ENCODE peak calls at places on chromosomes 4 and X, in nine cellular contexts. One of them, this sample, is unnamed.

GRCh38 chr4:4950891-4951290 is 68.4 kb downstream of the CYTL1 start:
- DNase-seq in HFF-Myc: no peak
- DNase-seq in transverse colon: no peak
- DNase-seq in stomach: no peak
- DNase-seq in vagina: no peak
- DNase-seq in mesothelial cell of epicardium: no peak
- DNase-seq in astrocyte of the cerebellum: no peak
- DNase-seq in GM13976: no peak
- DNase-seq in progenitor cell of endocrine pancreas: no peak
- DNase-seq in this sample: no peak

GRCh38 chrX:152638443-152638904 is 779 bp downstream of the GABRQ start:
- DNase-seq in HFF-Myc: no peak
- DNase-seq in transverse colon: no peak
- DNase-seq in stomach: no peak
- DNase-seq in vagina: peak; percentile 65
- DNase-seq in mesothelial cell of epicardium: no peak
- DNase-seq in astrocyte of the cerebellum: no peak
- DNase-seq in GM13976: no peak
- DNase-seq in progenitor cell of endocrine pancreas: no peak
- DNase-seq in this sample: no peak

GRCh38 chr4:2712261-2712842 is 43.8 kb downstream of the TNIP2 start:
- DNase-seq in HFF-Myc: no peak
- DNase-seq in transverse colon: no peak
- DNase-seq in stomach: no peak
- DNase-seq in vagina: no peak
- DNase-seq in mesothelial cell of epicardium: no peak
- DNase-seq in astrocyte of the cerebellum: peak; percentile 18
- DNase-seq in GM13976: no peak
- DNase-seq in progenitor cell of endocrine pancreas: no peak
- DNase-seq in this sample: no peak

GRCh38 chrX:55336176-55336575 is 71.5 kb upstream of the PAGE3 start:
- DNase-seq in HFF-Myc: no peak
- DNase-seq in transverse colon: no peak
- DNase-seq in stomach: no peak
- DNase-seq in vagina: no peak
- DNase-seq in mesothelial cell of epicardium: no peak
- DNase-seq in astrocyte of the cerebellum: no peak
- DNase-seq in GM13976: no peak
- DNase-seq in progenitor cell of endocrine pancreas: no peak
- DNase-seq in this sample: no peak

GRCh38 chrX:20067709-20068315 is 48.9 kb downstream of the MAP7D2 start:
- DNase-seq in HFF-Myc: peak; percentile 52
- DNase-seq in transverse colon: peak; percentile 55
- DNase-seq in stomach: peak; percentile 90
- DNase-seq in vagina: no peak
- DNase-seq in mesothelial cell of epicardium: no peak
- DNase-seq in astrocyte of the cerebellum: peak; percentile 87
- DNase-seq in GM13976: no peak
- DNase-seq in progenitor cell of endocrine pancreas: no peak
- DNase-seq in this sample: no peak

GRCh38 chr4:48081196-48081595 is 52.9 kb downstream of the TXK start:
- DNase-seq in HFF-Myc: no peak
- DNase-seq in transverse colon: no peak
- DNase-seq in stomach: no peak
- DNase-seq in vagina: no peak
- DNase-seq in mesothelial cell of epicardium: no peak
- DNase-seq in astrocyte of the cerebellum: no peak
- DNase-seq in GM13976: no peak
- DNase-seq in progenitor cell of endocrine pancreas: no peak
- DNase-seq in this sample: no peak

GRCh38 chrX:20383487-20383886 is 116.8 kb upstream of the RPS6KA3 start:
- DNase-seq in HFF-Myc: no peak
- DNase-seq in transverse colon: no peak
- DNase-seq in stomach: no peak
- DNase-seq in vagina: no peak
- DNase-seq in mesothelial cell of epicardium: no peak
- DNase-seq in astrocyte of the cerebellum: no peak
- DNase-seq in GM13976: no peak
- DNase-seq in progenitor cell of endocrine pancreas: no peak
- DNase-seq in this sample: no peak

GRCh38 chr4:19592391-19592790 is 659.3 kb upstream of the SLIT2 start:
- DNase-seq in HFF-Myc: no peak
- DNase-seq in transverse colon: no peak
- DNase-seq in stomach: no peak
- DNase-seq in vagina: no peak
- DNase-seq in mesothelial cell of epicardium: no peak
- DNase-seq in astrocyte of the cerebellum: no peak
- DNase-seq in GM13976: no peak
- DNase-seq in progenitor cell of endocrine pancreas: no peak
- DNase-seq in this sample: no peak

GRCh38 chrX:9379697-9380551 is 84.9 kb upstream of the TBL1X start:
- DNase-seq in HFF-Myc: peak; percentile 25
- DNase-seq in transverse colon: peak; percentile 37
- DNase-seq in stomach: no peak
- DNase-seq in vagina: no peak
- DNase-seq in mesothelial cell of epicardium: no peak
- DNase-seq in astrocyte of the cerebellum: no peak
- DNase-seq in GM13976: no peak
- DNase-seq in progenitor cell of endocrine pancreas: no peak
- DNase-seq in this sample: no peak

GRCh38 chr4:25949994-25950393 is 36.0 kb downstream of the SMIM20 start:
- DNase-seq in HFF-Myc: no peak
- DNase-seq in transverse colon: no peak
- DNase-seq in stomach: no peak
- DNase-seq in vagina: no peak
- DNase-seq in mesothelial cell of epicardium: no peak
- DNase-seq in astrocyte of the cerebellum: no peak
- DNase-seq in GM13976: no peak
- DNase-seq in progenitor cell of endocrine pancreas: no peak
- DNase-seq in this sample: no peak

GRCh38 chr4:61200195-61200990 is at the start of gene ADGRL3:
- DNase-seq in HFF-Myc: no peak
- DNase-seq in transverse colon: no peak
- DNase-seq in stomach: no peak
- DNase-seq in vagina: no peak
- DNase-seq in mesothelial cell of epicardium: peak; percentile 50
- DNase-seq in astrocyte of the cerebellum: no peak
- DNase-seq in GM13976: peak; percentile 11
- DNase-seq in progenitor cell of endocrine pancreas: peak; percentile 61
- DNase-seq in this sample: peak; percentile 5

GRCh38 chr4:100034265-100034664 is 84.2 kb upstream of the H2AZ1 start:
- DNase-seq in HFF-Myc: no peak
- DNase-seq in transverse colon: no peak
- DNase-seq in stomach: no peak
- DNase-seq in vagina: no peak
- DNase-seq in mesothelial cell of epicardium: no peak
- DNase-seq in astrocyte of the cerebellum: no peak
- DNase-seq in GM13976: no peak
- DNase-seq in progenitor cell of endocrine pancreas: no peak
- DNase-seq in this sample: no peak

GRCh38 chrX:17415242-17415815 is 40.3 kb downstream of the NHS start:
- DNase-seq in HFF-Myc: no peak
- DNase-seq in transverse colon: no peak
- DNase-seq in stomach: no peak
- DNase-seq in vagina: no peak
- DNase-seq in mesothelial cell of epicardium: no peak
- DNase-seq in astrocyte of the cerebellum: peak; percentile 75
- DNase-seq in GM13976: no peak
- DNase-seq in progenitor cell of endocrine pancreas: no peak
- DNase-seq in this sample: no peak

GRCh38 chrX:3345281-3346081 is 971 bp downstream of the MXRA5 start:
- DNase-seq in HFF-Myc: no peak
- DNase-seq in transverse colon: no peak
- DNase-seq in stomach: peak; percentile 58
- DNase-seq in vagina: no peak
- DNase-seq in mesothelial cell of epicardium: peak; percentile 41
- DNase-seq in astrocyte of the cerebellum: peak; percentile 33
- DNase-seq in GM13976: no peak
- DNase-seq in progenitor cell of endocrine pancreas: peak; percentile 46
- DNase-seq in this sample: no peak

DNA sequence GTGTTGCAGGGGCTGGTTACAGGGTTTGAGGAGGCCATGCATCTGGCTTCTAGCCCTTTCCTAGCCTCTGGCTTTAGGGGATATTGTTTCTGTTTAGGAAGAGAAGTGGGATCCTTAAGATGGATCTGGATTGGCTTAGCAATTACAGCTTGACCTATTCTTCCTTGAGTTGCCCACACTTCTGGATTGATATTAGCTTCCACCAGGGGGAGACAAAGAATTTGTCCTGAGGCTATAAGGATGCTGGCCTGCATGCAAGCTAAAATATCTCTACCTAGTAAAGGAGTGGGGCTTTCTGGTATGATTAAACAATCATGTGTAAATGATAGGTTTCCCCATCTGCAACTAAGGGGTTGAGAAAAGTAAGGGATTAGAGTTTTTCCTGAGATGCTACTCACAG is 117.2 kb downstream of the TEX13C start:
- DNase-seq in HFF-Myc: no peak
- DNase-seq in transverse colon: no peak
- DNase-seq in stomach: no peak
- DNase-seq in vagina: no peak
- DNase-seq in mesothelial cell of epicardium: no peak
- DNase-seq in astrocyte of the cerebellum: no peak
- DNase-seq in GM13976: no peak
- DNase-seq in progenitor cell of endocrine pancreas: no peak
- DNase-seq in this sample: no peak
- TF ChIP-seq CTCF in HFF-Myc: no peak
- TF ChIP-seq CTCF in transverse colon: no peak
- TF ChIP-seq CTCF in stomach: no peak
- TF ChIP-seq CTCF in vagina: no peak
- TF ChIP-seq CTCF in mesothelial cell of epicardium: peak; percentile 51
- TF ChIP-seq CTCF in astrocyte of the cerebellum: peak; percentile 23
- TF ChIP-seq CTCF in GM13976: peak; percentile 34
- TF ChIP-seq CTCF in progenitor cell of endocrine pancreas: peak; percentile 70
- TF ChIP-seq CTCF in this sample: peak; percentile 6

DNA sequence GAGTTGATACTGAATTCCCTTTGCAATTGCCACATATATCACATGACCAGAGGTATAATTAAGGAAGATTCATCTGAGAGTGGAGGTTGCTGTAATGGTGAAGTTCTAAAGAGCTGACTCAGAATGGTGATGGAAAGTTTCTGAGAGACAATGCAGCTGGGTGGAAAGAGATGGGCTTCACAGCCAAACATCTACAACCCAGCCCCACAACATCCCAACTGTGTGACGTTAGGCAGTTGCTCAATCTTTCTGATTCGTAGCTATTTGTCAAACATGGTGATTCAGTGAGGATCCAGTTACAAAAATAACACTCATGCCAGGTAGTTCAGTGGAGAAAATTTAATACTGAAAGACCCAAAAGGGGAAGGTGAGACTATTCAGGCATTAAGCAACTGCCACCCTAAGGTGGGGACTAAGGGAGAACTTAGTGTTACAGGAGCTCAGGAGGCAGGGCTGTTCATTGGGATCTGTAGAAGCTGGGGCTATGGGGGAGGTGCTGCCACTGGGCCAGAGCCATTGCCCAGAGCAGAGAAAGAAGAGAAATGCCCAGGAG is 6.9 kb upstream of the AFF1 start:
- DNase-seq in HFF-Myc: no peak
- DNase-seq in transverse colon: peak; percentile 21
- DNase-seq in stomach: no peak
- DNase-seq in vagina: peak; percentile 94
- DNase-seq in mesothelial cell of epicardium: no peak
- DNase-seq in astrocyte of the cerebellum: peak; percentile 73
- DNase-seq in GM13976: no peak
- DNase-seq in progenitor cell of endocrine pancreas: no peak
- DNase-seq in this sample: no peak
- TF ChIP-seq CTCF in HFF-Myc: no peak
- TF ChIP-seq CTCF in transverse colon: no peak
- TF ChIP-seq CTCF in stomach: no peak
- TF ChIP-seq CTCF in vagina: no peak
- TF ChIP-seq CTCF in mesothelial cell of epicardium: no peak
- TF ChIP-seq CTCF in astrocyte of the cerebellum: no peak
- TF ChIP-seq CTCF in GM13976: no peak
- TF ChIP-seq CTCF in progenitor cell of endocrine pancreas: no peak
- TF ChIP-seq CTCF in this sample: no peak

GRCh38 chrX:103628386-103629290 is at the start of gene TCEAL1:
- DNase-seq in HFF-Myc: no peak
- DNase-seq in transverse colon: peak; percentile 74
- DNase-seq in stomach: peak; percentile 58
- DNase-seq in vagina: no peak
- DNase-seq in mesothelial cell of epicardium: no peak
- DNase-seq in astrocyte of the cerebellum: no peak
- DNase-seq in GM13976: peak; percentile 37
- DNase-seq in progenitor cell of endocrine pancreas: peak; percentile 23
- DNase-seq in this sample: peak; percentile 30

GRCh38 chrX:103630171-103630511 is 1.4 kb downstream of the TCEAL1 start:
- DNase-seq in HFF-Myc: no peak
- DNase-seq in transverse colon: no peak
- DNase-seq in stomach: no peak
- DNase-seq in vagina: no peak
- DNase-seq in mesothelial cell of epicardium: no peak
- DNase-seq in astrocyte of the cerebellum: no peak
- DNase-seq in GM13976: no peak
- DNase-seq in progenitor cell of endocrine pancreas: no peak
- DNase-seq in this sample: no peak

GRCh38 chrX:103629295-103630170 is 758 bp downstream of the TCEAL1 start:
- DNase-seq in HFF-Myc: no peak
- DNase-seq in transverse colon: peak; percentile 60
- DNase-seq in stomach: peak; percentile 40
- DNase-seq in vagina: no peak
- DNase-seq in mesothelial cell of epicardium: no peak
- DNase-seq in astrocyte of the cerebellum: no peak
- DNase-seq in GM13976: peak; percentile 38
- DNase-seq in progenitor cell of endocrine pancreas: peak; percentile 50
- DNase-seq in this sample: peak; percentile 32

GRCh38 chrX:103626855-103627254 is 1.9 kb upstream of the TCEAL1 start:
- DNase-seq in HFF-Myc: no peak
- DNase-seq in transverse colon: no peak
- DNase-seq in stomach: no peak
- DNase-seq in vagina: no peak
- DNase-seq in mesothelial cell of epicardium: no peak
- DNase-seq in astrocyte of the cerebellum: no peak
- DNase-seq in GM13976: no peak
- DNase-seq in progenitor cell of endocrine pancreas: no peak
- DNase-seq in this sample: no peak

DNA sequence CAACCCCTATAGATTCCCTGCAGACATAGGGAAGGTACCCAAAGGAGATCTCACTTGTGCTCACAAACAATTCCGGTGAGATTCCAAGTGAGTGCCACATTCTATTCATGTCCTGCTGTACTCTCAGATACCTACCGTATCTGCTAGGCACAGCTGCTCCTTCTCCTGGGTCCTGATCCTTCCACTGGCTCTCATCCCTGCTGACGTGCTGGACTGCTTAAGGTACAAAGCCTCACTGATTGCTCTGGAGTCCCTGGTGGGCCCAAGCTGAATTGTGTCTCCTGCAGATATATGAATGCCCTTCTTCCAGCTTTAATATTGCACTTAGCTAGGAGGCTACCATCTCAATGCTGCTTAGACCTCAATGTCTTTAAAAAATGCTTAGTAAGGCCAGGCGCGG is 2.4 kb downstream of the TCEAL1 start:
- DNase-seq in HFF-Myc: no peak
- DNase-seq in transverse colon: no peak
- DNase-seq in stomach: no peak
- DNase-seq in vagina: no peak
- DNase-seq in mesothelial cell of epicardium: no peak
- DNase-seq in astrocyte of the cerebellum: no peak
- DNase-seq in GM13976: no peak
- DNase-seq in progenitor cell of endocrine pancreas: no peak
- DNase-seq in this sample: no peak
- TF ChIP-seq CTCF in HFF-Myc: no peak
- TF ChIP-seq CTCF in transverse colon: no peak
- TF ChIP-seq CTCF in stomach: no peak
- TF ChIP-seq CTCF in vagina: no peak
- TF ChIP-seq CTCF in mesothelial cell of epicardium: no peak
- TF ChIP-seq CTCF in astrocyte of the cerebellum: no peak
- TF ChIP-seq CTCF in GM13976: no peak
- TF ChIP-seq CTCF in progenitor cell of endocrine pancreas: no peak
- TF ChIP-seq CTCF in this sample: no peak

GRCh38 chr4:152609460-152609859 is 70.3 kb downstream of the TMEM154 start:
- DNase-seq in HFF-Myc: no peak
- DNase-seq in transverse colon: no peak
- DNase-seq in stomach: no peak
- DNase-seq in vagina: no peak
- DNase-seq in mesothelial cell of epicardium: no peak
- DNase-seq in astrocyte of the cerebellum: no peak
- DNase-seq in GM13976: no peak
- DNase-seq in progenitor cell of endocrine pancreas: no peak
- DNase-seq in this sample: no peak
- TF ChIP-seq CTCF in HFF-Myc: no peak
- TF ChIP-seq CTCF in transverse colon: no peak
- TF ChIP-seq CTCF in stomach: no peak
- TF ChIP-seq CTCF in vagina: no peak
- TF ChIP-seq CTCF in mesothelial cell of epicardium: no peak
- TF ChIP-seq CTCF in astrocyte of the cerebellum: no peak
- TF ChIP-seq CTCF in GM13976: no peak
- TF ChIP-seq CTCF in progenitor cell of endocrine pancreas: no peak
- TF ChIP-seq CTCF in this sample: no peak